ENCODE peak calls at places on chromosomes 2 and 18, in five cellular contexts. One of them, this sample, is unnamed.

GRCh38 chr2:144372484-144373195 is 147.3 kb downstream of the ZEB2 start:
- DNase-seq in Caki2: no peak
- DNase-seq in left kidney: no peak
- DNase-seq in left cardiac atrium: no peak
- DNase-seq in PC-9: no peak
- DNase-seq in this sample: no peak

GRCh38 chr2:105730170-105730569 is 14.5 kb upstream of the NCK2 start:
- DNase-seq in left kidney: no peak
- DNase-seq in Caki2: no peak
- DNase-seq in left cardiac atrium: no peak
- DNase-seq in PC-9: no peak
- DNase-seq in this sample: no peak

GRCh38 chr2:196249171-196249570 is 77.8 kb upstream of the STK17B start:
- DNase-seq in Caki2: no peak
- DNase-seq in PC-9: no peak
- DNase-seq in left cardiac atrium: no peak
- DNase-seq in left kidney: no peak
- DNase-seq in this sample: no peak

GRCh38 chr2:95267458-95268207 is 6.6 kb upstream of the PROM2 start:
- DNase-seq in Caki2: no peak
- DNase-seq in PC-9: peak; percentile 53
- DNase-seq in left cardiac atrium: no peak
- DNase-seq in left kidney: peak; percentile 56
- DNase-seq in this sample: no peak

GRCh38 chr2:239936838-239937581 is 88.1 kb downstream of the NDUFA10 start:
- DNase-seq in PC-9: no peak
- DNase-seq in left cardiac atrium: peak; percentile 21
- DNase-seq in Caki2: no peak
- DNase-seq in left kidney: no peak
- DNase-seq in this sample: no peak

GRCh38 chr2:101152195-101153076 is 1.3 kb upstream of the TBC1D8 start:
- DNase-seq in PC-9: peak; percentile 46
- DNase-seq in Caki2: peak; percentile 63
- DNase-seq in left kidney: peak; percentile 87
- DNase-seq in left cardiac atrium: peak; percentile 50
- DNase-seq in this sample: peak; percentile 44

GRCh38 chr2:69149631-69150215 is 136.7 kb downstream of the ANTXR1 start:
- DNase-seq in left kidney: peak; percentile 29
- DNase-seq in PC-9: no peak
- DNase-seq in left cardiac atrium: peak; percentile 35
- DNase-seq in Caki2: no peak
- DNase-seq in this sample: peak; percentile 60

GRCh38 chr2:14633451-14634211 is 1.1 kb downstream of the LRATD1 start:
- DNase-seq in PC-9: no peak
- DNase-seq in left cardiac atrium: peak; percentile 28
- DNase-seq in Caki2: no peak
- DNase-seq in left kidney: peak; percentile 51
- DNase-seq in this sample: peak; percentile 5

GRCh38 chr2:66865161-66865560 is 430.2 kb downstream of the MEIS1 start:
- DNase-seq in left kidney: no peak
- DNase-seq in Caki2: no peak
- DNase-seq in PC-9: no peak
- DNase-seq in left cardiac atrium: no peak
- DNase-seq in this sample: no peak

GRCh38 chr18:72376256-72376655 is 167.9 kb downstream of the CBLN2 start:
- DNase-seq in left kidney: no peak
- DNase-seq in PC-9: no peak
- DNase-seq in left cardiac atrium: no peak
- DNase-seq in Caki2: no peak
- DNase-seq in this sample: no peak

GRCh38 chr2:7795358-7796199 is 878.4 kb downstream of the RNF144A start:
- DNase-seq in Caki2: no peak
- DNase-seq in left kidney: peak; percentile 18
- DNase-seq in PC-9: peak; percentile 17
- DNase-seq in left cardiac atrium: no peak
- DNase-seq in this sample: peak; percentile 87

GRCh38 chr2:15560404-15560987 is 638 bp downstream of the NBAS start:
- DNase-seq in PC-9: no peak
- DNase-seq in left kidney: peak; percentile 78
- DNase-seq in Caki2: peak; percentile 46
- DNase-seq in left cardiac atrium: no peak
- DNase-seq in this sample: peak; percentile 10

GRCh38 chr2:64275174-64275466 is 130.9 kb upstream of the PELI1 start:
- DNase-seq in Caki2: no peak
- DNase-seq in left kidney: no peak
- DNase-seq in left cardiac atrium: no peak
- DNase-seq in PC-9: no peak
- DNase-seq in this sample: no peak

GRCh38 chr2:37441055-37441454 is 96.6 kb downstream of the QPCT start:
- DNase-seq in PC-9: no peak
- DNase-seq in Caki2: peak; percentile 58
- DNase-seq in left cardiac atrium: no peak
- DNase-seq in left kidney: no peak
- DNase-seq in this sample: no peak

GRCh38 chr2:200703132-200703925 is 108.4 kb upstream of the BZW1 start:
- DNase-seq in left kidney: peak; percentile 80
- DNase-seq in Caki2: peak; percentile 38
- DNase-seq in PC-9: peak; percentile 65
- DNase-seq in left cardiac atrium: no peak
- DNase-seq in this sample: peak; percentile 5

GRCh38 chr18:3454365-3455089 is 4.6 kb downstream of the TGIF1 start:
- DNase-seq in left cardiac atrium: no peak
- DNase-seq in Caki2: peak; percentile 75
- DNase-seq in PC-9: peak; percentile 52
- DNase-seq in left kidney: peak; percentile 86
- DNase-seq in this sample: peak; percentile 39

GRCh38 chr2:206989306-206989705 is 50.0 kb downstream of the CPO start:
- DNase-seq in left cardiac atrium: peak; percentile 33
- DNase-seq in PC-9: no peak
- DNase-seq in Caki2: peak; percentile 5
- DNase-seq in left kidney: peak; percentile 25
- DNase-seq in this sample: peak; percentile 42

GRCh38 chr2:1942146-1942545 is 197.8 kb upstream of the PXDN start:
- DNase-seq in Caki2: no peak
- DNase-seq in PC-9: peak; percentile 15
- DNase-seq in left kidney: no peak
- DNase-seq in left cardiac atrium: no peak
- DNase-seq in this sample: no peak

GRCh38 chr2:74578476-74578875 is 24.0 kb downstream of the DOK1 start:
- DNase-seq in left cardiac atrium: no peak
- DNase-seq in PC-9: no peak
- DNase-seq in left kidney: no peak
- DNase-seq in Caki2: no peak
- DNase-seq in this sample: no peak